ENCODE peak calls at places on chromosomes 5 and 9, in four cellular contexts. H is COLO829, R is H7, V is NCI-H1105. D is an unnamed sample.

GRCh38 chr9:38107811-38108304 is 38.8 kb upstream of the SHB start:
- DNase-seq in H (no peak), V (no peak), R (no peak), D (no peak)

GRCh38 chr5:21263361-21263760 is 1275.4 kb upstream of the CDH18 start:
- DNase-seq in R (no peak), H (no peak), V (no peak), D (no peak)

GRCh38 chr5:92678576-92679105 is 902.4 kb downstream of the NR2F1-AS1 start:
- DNase-seq in V (no peak), H (peak), R (no peak), D (no peak)

GRCh38 chr9:93186151-93186715 is 2.3 kb downstream of the WNK2 start:
- DNase-seq in V (no peak), H (no peak), R (no peak), D (no peak)

GRCh38 chr9:14992516-14992915 is 82.3 kb upstream of the FREM1 start:
- DNase-seq in R (no peak), V (no peak), H (no peak), D (no peak)

GRCh38 chr9:34501889-34502425 is 20.8 kb downstream of the ENHO start:
- DNase-seq in R (peak), H (peak), V (no peak), D (no peak)

GRCh38 chr5:81751009-81751835 is at the start of gene SSBP2:
- DNase-seq in H (peak), V (peak), R (peak), D (peak)

GRCh38 chr5:109304323-109304722 is 105.5 kb downstream of the PJA2 start:
- DNase-seq in V (no peak), R (no peak), H (no peak), D (no peak)

GRCh38 chr5:78504726-78505431 is 143.7 kb downstream of the LHFPL2 start:
- DNase-seq in V (peak), H (no peak), R (no peak), D (peak)

GRCh38 chr9:87713278-87713989 is 12.5 kb upstream of the CTSL start:
- DNase-seq in V (no peak), H (peak), R (no peak), D (peak)

GRCh38 chr5:93035194-93035593 is 545.8 kb downstream of the NR2F1-AS1 start:
- DNase-seq in V (no peak), R (no peak), H (no peak), D (no peak)

GRCh38 chr9:1083325-1083913 is 33.3 kb downstream of the DMRT2 start:
- DNase-seq in V (peak), H (peak), R (peak), D (no peak)

GRCh38 chr5:171579162-171579561 is 159.7 kb downstream of the FGF18 start:
- DNase-seq in V (no peak), R (no peak), H (no peak), D (no peak)

GRCh38 chr9:86975571-86975970 is 28.3 kb upstream of the GAS1 start:
- DNase-seq in R (no peak), H (no peak), V (no peak), D (no peak)

GRCh38 chr5:116859666-116860320 is 285.2 kb upstream of the SEMA6A start:
- DNase-seq in V (no peak), H (no peak), R (no peak), D (no peak)

GRCh38 chr9:20353931-20354652 is 268.2 kb downstream of the MLLT3 start:
- DNase-seq in V (no peak), R (no peak), H (no peak), D (no peak)

GRCh38 chr9:20286969-20287368 is 335.3 kb downstream of the MLLT3 start:
- DNase-seq in R (no peak), V (no peak), H (no peak), D (no peak)

GRCh38 chr9:18478517-18479361 is 4.8 kb downstream of the ADAMTSL1 start:
- DNase-seq in V (no peak), H (no peak), R (no peak), D (no peak)

GRCh38 chr5:90792725-90793124 is 234.1 kb downstream of the ADGRV1 start:
- DNase-seq in H (no peak), V (no peak), R (no peak), D (no peak)

GRCh38 chr9:6656901-6657300 is 11.4 kb upstream of the GLDC start:
- DNase-seq in R (no peak), V (no peak), H (no peak), D (no peak)

GRCh38 chr5:56561-57290 is 35.2 kb upstream of the PLEKHG4B start:
- DNase-seq in R (peak), H (no peak), V (no peak), D (peak)

GRCh38 chr5:77774981-77775772 is 962 bp downstream of the TBCA start:
- DNase-seq in R (no peak), H (no peak), V (no peak), D (no peak)

GRCh38 chr5:173481821-173482220 is 134.6 kb downstream of the BOD1 start:
- DNase-seq in R (no peak), V (no peak), H (no peak), D (no peak)

GRCh38 chr5:31153523-31153922 is 40.0 kb upstream of the CDH6 start:
- DNase-seq in V (no peak), H (no peak), R (no peak), D (no peak)

GRCh38 chr9:99307846-99308245 is 85.8 kb downstream of the SEC61B start:
- DNase-seq in H (no peak), R (no peak), V (no peak), D (no peak)

GRCh38 chr5:58080573-58080972 is 379.3 kb downstream of the PLK2 start:
- DNase-seq in H (no peak), V (no peak), R (no peak), D (no peak)

D was measured in keratinocyte.